ENCODE peak calls at places on chromosomes 2 and 18, in four cellular contexts. Z, V, O and G are unnamed samples. For H3K79me2, the result is how much of the 10 kb centered on the place peaks cover.

GRCh38 chr2:206846331-206846730 is 80.9 kb downstream of the FASTKD2 start:
- DNase-seq in Z (no peak), V (no peak), O (no peak), G (no peak)

GRCh38 chr18:31555971-31556747 is 35.5 kb upstream of the TTR start:
- DNase-seq in Z (no peak), V (peak), O (no peak), G (peak)

GRCh38 chr2:96144481-96145027 is 686 bp downstream of the DUSP2 start:
- DNase-seq in Z (peak), V (peak), O (peak), G (peak)

GRCh38 chr2:217071416-217071815 is 211.6 kb upstream of the TNP1 start:
- DNase-seq in Z (no peak), V (peak), O (no peak), G (no peak)

GRCh38 chr2:23356711-23357110 is 28.3 kb upstream of the KLHL29 start:
- DNase-seq in Z (no peak), V (no peak), O (no peak), G (no peak)

GRCh38 chr2:42931818-42932195 is 139.4 kb upstream of the HAAO start:
- DNase-seq in Z (no peak), V (peak), O (no peak), G (peak)

GRCh38 chr2:200127852-200128251 is 172.5 kb downstream of the MAIP1 start:
- DNase-seq in Z (no peak), V (peak), O (no peak), G (no peak)

GRCh38 chr2:111669928-111670695 is 213.9 kb downstream of the ANAPC1 start:
- DNase-seq in Z (no peak), V (no peak), O (peak), G (no peak)

GRCh38 chr2:36677386-36677785 is 19.1 kb upstream of the VIT start:
- DNase-seq in Z (no peak), V (no peak), O (no peak), G (no peak)

GRCh38 chr2:107285621-107286303 is 399.8 kb upstream of the ST6GAL2 start:
- DNase-seq in Z (no peak), V (no peak), O (no peak), G (no peak)

GRCh38 chr2:233814436-233814835 is 36.3 kb downstream of the MROH2A start:
- DNase-seq in Z (peak), V (no peak), O (no peak), G (no peak)

GRCh38 chr2:85730686-85731085 is 23.1 kb upstream of the ATOH8 start:
- DNase-seq in Z (no peak), V (peak), O (no peak), G (no peak)

GRCh38 chr2:26704441-26704977 is 12.0 kb downstream of the KCNK3 start:
- DNase-seq in Z (no peak), V (no peak), O (no peak), G (no peak)

GRCh38 chr2:196275646-196276352 is 104.4 kb upstream of the STK17B start:
- DNase-seq in Z (no peak), V (peak), O (no peak), G (no peak)

GRCh38 chr2:96763511-96764252 is 3.0 kb downstream of the CNNM4 start:
- DNase-seq in Z (peak), V (peak), O (peak), G (peak)

GRCh38 chr2:179460101-179460500 is 195.5 kb upstream of the SESTD1 start:
- DNase-seq in Z (no peak), V (no peak), O (no peak), G (no peak)

GRCh38 chr2:172328103-172328835 is 99.1 kb upstream of the ITGA6 start:
- DNase-seq in Z (no peak), V (no peak), O (no peak), G (no peak)

GRCh38 chr2:147863835-147864234 is 19.0 kb downstream of the ACVR2A start:
- DNase-seq in Z (no peak), V (no peak), O (no peak), G (no peak)

GRCh38 chr18:49967914-49968313 is 154.6 kb upstream of the ACAA2 start:
- DNase-seq in Z (no peak), V (no peak), O (no peak), G (no peak)

GRCh38 chr18:76973512-76974302 is 151.3 kb downstream of the ZNF236 start:
- DNase-seq in Z (no peak), V (no peak), O (no peak), G (no peak)

GRCh38 chr2:61538920-61539559 is 884 bp upstream of the XPO1 start:
- DNase-seq in Z (peak), V (peak), O (no peak), G (peak)

GRCh38 chr2:61537590-61538178 is 472 bp downstream of the XPO1 start:
- DNase-seq in Z (no peak), V (peak), O (no peak), G (no peak)

GRCh38 chr2:61538179-61538919 is at the start of gene XPO1:
- DNase-seq in Z (peak), V (peak), O (peak), G (peak)

DNA sequence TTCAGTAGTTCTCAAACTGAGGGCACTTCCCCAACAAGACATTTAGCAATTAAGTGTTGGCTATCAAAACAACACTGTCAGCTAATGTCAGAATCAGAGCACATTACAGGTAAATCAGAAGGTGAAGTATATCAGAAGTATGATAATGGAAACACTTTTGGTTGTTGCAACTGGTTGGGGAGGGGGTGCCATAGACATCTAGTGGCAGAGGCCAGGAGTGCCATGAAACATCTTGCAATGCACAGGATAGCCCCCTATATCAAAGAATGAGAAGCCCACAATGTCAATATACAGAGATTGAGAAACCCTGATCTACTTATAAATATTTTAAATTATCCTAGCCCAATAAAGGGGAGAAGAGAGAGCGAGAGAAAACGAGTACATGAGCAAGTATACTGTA is 4.9 kb upstream of the XPO1 start:
- DNase-seq in Z (no peak), V (no peak), O (no peak), G (no peak)
- H3K79me2 ChIP-seq in Z (under half), V (under half), O (under half), G (under half)

DNA sequence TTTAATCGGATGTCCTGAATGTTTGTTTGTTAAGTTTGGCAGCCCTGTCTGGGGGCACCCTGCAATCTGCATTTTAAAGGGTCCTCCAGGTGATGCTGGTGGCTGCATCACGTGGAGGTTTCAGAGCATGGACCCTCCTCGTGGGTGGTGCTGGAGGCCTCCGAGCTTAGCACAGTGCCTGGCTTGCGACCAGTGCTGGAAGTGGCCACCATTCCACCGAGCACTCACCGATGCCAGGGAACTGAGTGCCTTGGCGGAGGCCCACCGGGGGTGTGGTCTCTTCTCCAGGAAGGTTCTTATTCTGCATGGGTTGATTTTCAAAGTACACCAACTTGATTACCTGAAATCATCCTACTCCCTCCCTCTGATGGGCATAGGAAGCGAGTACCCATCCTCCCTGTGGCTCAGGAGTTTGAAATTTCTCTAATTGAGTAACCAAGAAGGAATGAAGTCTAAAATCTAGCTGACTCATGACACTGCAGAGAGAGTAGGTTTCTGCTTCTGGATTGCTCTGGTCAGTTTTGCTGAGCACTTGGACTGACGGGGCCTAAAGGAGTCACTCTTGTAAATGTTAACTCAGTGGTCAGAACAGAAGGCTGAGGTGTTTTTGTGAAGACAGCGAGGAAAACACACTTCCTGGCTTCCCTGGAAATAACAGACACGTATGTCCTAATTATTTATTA is 58.1 kb upstream of the SLC66A3 start:
- DNase-seq in Z (no peak), V (peak), O (no peak), G (no peak)
- H2AK5ac ChIP-seq in Z (no peak), V (no peak), O (no peak), G (no peak)

GRCh38 chr18:34789768-34790344 is 79.8 kb downstream of the DTNA start:
- DNase-seq in Z (no peak), V (no peak), O (no peak), G (no peak)
- H3K79me2 ChIP-seq in Z (under half), V (under half), O (under half), G (under half)

DNA sequence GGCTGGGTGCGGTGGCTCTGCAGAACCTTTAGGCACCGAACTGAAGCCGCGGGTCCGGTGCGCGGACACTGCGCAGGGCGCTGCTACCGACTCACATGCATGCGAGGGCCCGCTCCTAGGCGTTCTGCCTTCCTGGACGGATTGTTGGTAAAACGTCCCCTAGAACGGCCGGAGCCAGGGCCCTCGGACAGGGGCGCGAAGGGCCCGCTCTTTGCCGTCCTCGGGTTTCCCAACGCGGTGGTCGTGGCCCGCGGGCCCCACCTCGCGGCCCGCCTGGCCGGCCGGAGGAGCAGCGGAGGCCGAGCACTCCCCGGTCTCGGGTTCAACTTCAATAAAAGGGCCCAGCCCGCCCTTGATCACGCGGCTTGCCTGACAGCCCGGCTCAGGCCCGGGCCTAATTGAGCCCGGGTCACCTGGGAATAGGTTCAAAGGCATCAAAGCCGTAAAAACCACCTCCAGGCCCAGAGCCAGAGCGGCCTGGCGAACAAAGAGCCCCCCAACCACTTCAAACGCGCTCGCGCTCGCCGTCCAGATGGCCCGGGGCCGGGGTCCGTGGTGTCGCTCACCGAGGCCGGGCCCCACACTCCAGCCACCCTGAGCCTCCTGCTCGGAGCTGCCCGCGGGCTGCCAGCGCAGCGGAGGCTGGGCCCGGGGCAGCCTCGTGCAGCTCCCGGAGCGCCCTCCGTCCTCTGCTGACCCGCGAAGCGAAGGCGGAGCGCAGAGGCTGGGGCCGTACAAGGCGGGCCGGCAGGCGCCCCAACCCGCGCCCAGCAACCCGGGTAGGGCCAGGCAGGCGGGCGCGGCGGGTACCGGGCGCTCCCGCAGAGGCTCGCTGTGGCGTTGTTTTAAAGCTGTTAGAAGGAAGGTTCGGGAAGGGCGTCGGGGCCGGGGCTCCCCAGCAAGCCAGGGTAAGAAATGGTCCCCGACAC is 1.1 kb upstream of the TWIST2 start:
- DNase-seq in Z (peak), V (no peak), O (peak), G (peak)
- H2AK5ac ChIP-seq in Z (no peak), V (no peak), O (no peak), G (no peak)